ENCODE peak calls at places on chromosomes 13 and 19, in four cellular contexts. B is A549, Z is GM12878, T is SK-N-SH. D is an unnamed sample.

GRCh38 chr19:49857061-49857833 is 6.3 kb downstream of the PTOV1 start:
- DNase-seq in B (no peak), Z (no peak), T (peak), D (no peak)

GRCh38 chr19:35266904-35267817 is 1.6 kb upstream of the USF2 start:
- DNase-seq in B (peak), T (peak), Z (no peak), D (no peak)

GRCh38 chr19:48991823-48992570 is 1.1 kb downstream of the GYS1 start:
- DNase-seq in B (peak), T (peak), Z (no peak), D (no peak)

GRCh38 chr19:782195-783043 is 14.8 kb upstream of the PTBP1 start:
- DNase-seq in B (peak), Z (no peak), T (no peak), D (peak)

GRCh38 chr13:108342369-108343289 is 73.1 kb downstream of the TNFSF13B start:
- DNase-seq in B (peak), Z (peak), T (peak), D (peak)

GRCh38 chr19:5269279-5269678 is 71.3 kb downstream of the PTPRS start:
- DNase-seq in T (no peak), B (no peak), Z (no peak), D (no peak)

GRCh38 chr19:11421607-11422098 is 2.5 kb upstream of the RGL3 start:
- DNase-seq in T (peak), B (no peak), Z (no peak), D (no peak)

GRCh38 chr19:55674459-55674840 is 576 bp upstream of the EPN1 start:
- DNase-seq in B (no peak), Z (no peak), T (no peak), D (no peak)

GRCh38 chr13:97696921-97697320 is 256.6 kb upstream of the IPO5 start:
- DNase-seq in B (no peak), Z (no peak), T (no peak), D (no peak)

GRCh38 chr19:17977073-17977472 is 10.2 kb downstream of the KCNN1 start:
- DNase-seq in Z (no peak), B (no peak), T (no peak), D (no peak)

GRCh38 chr13:99821741-99822140 is 149.8 kb downstream of the ZIC5 start:
- DNase-seq in T (no peak), Z (no peak), B (no peak), D (no peak)

GRCh38 chr13:92901739-92902138 is 324.9 kb upstream of the GPC6 start:
- DNase-seq in T (no peak), Z (no peak), B (no peak), D (no peak)

GRCh38 chr19:47226426-47227346 is 4.3 kb downstream of the BBC3 start:
- DNase-seq in B (peak), Z (peak), T (peak), D (peak)

GRCh38 chr13:85283408-85283807 is 515.8 kb downstream of the SLITRK6 start:
- DNase-seq in B (no peak), T (no peak), Z (no peak), D (no peak)

GRCh38 chr19:43439183-43440063 is 24.7 kb downstream of the TEX101 start:
- DNase-seq in T (no peak), Z (no peak), B (peak), D (peak)

GRCh38 chr19:16714702-16715294 is 4.8 kb upstream of the NWD1 start:
- DNase-seq in Z (peak), T (peak), B (no peak), D (peak)

GRCh38 chr19:2097330-2098327 is 914 bp downstream of the IZUMO4 start:
- DNase-seq in B (no peak), T (no peak), Z (no peak), D (no peak)

GRCh38 chr13:110186221-110186838 is 120.6 kb downstream of the COL4A1 start:
- DNase-seq in T (no peak), B (no peak), Z (no peak), D (no peak)

GRCh38 chr19:56670961-56671612 is 470 bp downstream of the ZNF835 start:
- DNase-seq in Z (no peak), T (no peak), B (no peak), D (no peak)

GRCh38 chr19:14517840-14518505 is at the start of gene DNAJB1:
- DNase-seq in B (peak), T (peak), Z (no peak), D (peak)

GRCh38 chr19:3005345-3005744 is 23.7 kb downstream of the TLE2 start:
- DNase-seq in B (no peak), Z (no peak), T (peak), D (no peak)

GRCh38 chr13:44273991-44274810 is 99.4 kb upstream of the SERP2 start:
- DNase-seq in B (no peak), T (no peak), Z (no peak), D (no peak)
- TF ChIP-seq PBX3 in B (no peak), T (no peak), Z (no peak), D (no peak)

DNA sequence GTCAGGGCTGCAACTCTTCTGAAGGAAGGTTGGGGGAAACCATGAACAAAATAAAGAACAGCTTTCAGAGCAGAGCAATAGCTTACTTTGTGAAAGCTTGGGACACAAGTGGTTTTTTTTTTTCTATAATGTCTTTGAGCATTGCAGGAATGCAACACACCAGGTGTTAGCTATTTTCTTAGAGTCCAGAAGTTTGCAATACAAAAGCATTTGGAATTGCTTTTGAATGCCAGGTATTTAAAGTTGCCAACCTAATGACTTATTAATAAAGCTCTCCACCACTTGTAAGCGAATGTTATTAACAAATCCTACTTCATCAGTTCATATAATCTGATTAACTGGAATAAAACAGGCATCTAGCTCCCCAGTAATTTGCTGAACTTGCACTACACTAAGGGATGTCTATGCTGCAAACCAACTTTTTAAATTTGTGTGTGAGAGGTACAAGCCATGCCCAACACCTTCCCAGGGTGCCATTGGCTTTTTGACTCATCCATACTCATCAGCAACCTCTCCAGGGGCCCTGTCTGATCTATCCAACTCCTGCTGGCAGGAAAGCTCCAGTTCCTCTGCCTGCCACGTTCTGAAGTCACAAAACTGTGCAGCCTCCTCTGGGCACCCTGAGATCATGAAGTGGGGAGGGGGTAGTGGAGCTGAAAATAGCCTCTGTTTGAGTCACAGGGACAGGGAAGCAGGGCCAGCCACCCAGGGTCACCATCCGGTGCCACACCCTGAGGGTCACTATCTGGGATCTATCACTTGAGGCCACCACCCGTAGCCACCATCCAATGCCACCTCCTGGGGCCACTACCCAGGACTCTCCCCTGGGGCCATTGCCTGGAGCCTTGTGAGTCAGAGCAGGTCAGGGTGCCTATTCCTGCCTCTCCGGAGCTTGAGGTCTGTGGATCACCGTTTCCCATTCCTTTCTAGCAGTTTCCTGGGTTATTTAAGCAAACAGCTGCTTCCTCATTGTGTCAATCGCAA is 172.3 kb downstream of the NUFIP1 start:
- DNase-seq in T (no peak), Z (no peak), B (peak), D (no peak)
- TF ChIP-seq USF2 in T (no peak), Z (no peak), B (no peak), D (no peak)

GRCh38 chr13:32883501-32883900 is 132.7 kb upstream of the KL start:
- DNase-seq in Z (no peak), B (no peak), T (peak), D (no peak)
- TF ChIP-seq PBX3 in Z (no peak), B (no peak), T (no peak), D (no peak)

GRCh38 chr13:23670793-23671192 is 100.6 kb downstream of the TNFRSF19 start:
- DNase-seq in Z (no peak), T (no peak), B (no peak), D (no peak)

GRCh38 chr13:23671367-23671766 is 101.2 kb downstream of the TNFRSF19 start:
- DNase-seq in B (no peak), Z (no peak), T (no peak), D (no peak)

GRCh38 chr13:23673354-23673753 is 103.1 kb downstream of the TNFRSF19 start:
- DNase-seq in T (no peak), Z (no peak), B (no peak), D (no peak)

GRCh38 chr13:23672616-23673015 is 102.4 kb downstream of the TNFRSF19 start:
- DNase-seq in Z (no peak), T (no peak), B (no peak), D (no peak)

DNA sequence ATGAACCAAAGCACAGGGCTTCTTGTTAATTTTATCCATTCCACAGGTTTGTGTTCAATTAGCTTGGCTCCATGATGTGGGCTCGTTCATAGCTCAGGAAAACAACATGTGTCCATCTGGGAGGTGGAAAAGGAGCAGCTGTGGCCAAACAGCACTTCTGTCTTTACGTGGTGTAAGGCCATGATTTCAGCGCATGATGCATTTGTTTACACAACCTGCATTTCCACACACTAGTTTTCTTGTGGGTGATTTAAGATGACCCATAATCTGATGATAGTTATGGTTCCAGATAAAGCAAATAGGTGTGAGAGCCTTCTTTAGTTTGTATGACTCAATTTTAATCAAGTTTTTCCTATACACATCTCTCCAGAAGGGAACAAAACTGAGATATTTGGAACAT is 101.7 kb downstream of the TNFRSF19 start:
- DNase-seq in Z (no peak), T (no peak), B (no peak), D (no peak)
- TF ChIP-seq USF2 in Z (no peak), T (no peak), B (no peak), D (no peak)

GRCh38 chr19:57934820-57935665 is at the start of gene ZNF418:
- DNase-seq in B (peak), T (no peak), Z (peak), D (no peak)
- TF ChIP-seq PBX3 in B (peak), T (no peak), Z (peak), D (no peak)

DNA sequence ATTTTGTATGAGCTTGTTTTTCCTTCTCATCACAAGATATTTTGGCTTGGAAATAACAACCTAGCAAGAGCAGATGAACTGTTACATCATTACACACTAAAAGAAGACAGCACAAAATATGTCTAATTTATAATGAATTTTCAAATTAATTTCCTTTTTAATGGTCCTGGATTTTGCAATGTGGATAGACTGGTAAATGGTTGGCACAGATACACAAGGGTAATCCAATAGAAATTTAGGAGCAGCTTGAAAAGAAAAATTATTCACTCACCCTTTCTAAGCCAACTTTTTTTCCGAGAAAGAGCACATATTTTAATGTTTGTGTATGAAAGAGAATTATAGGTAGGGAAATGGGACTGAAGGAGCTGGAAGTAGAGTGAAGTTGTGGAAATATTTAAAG is 225.0 kb downstream of the EFNB2 start:
- DNase-seq in Z (no peak), B (no peak), T (no peak), D (no peak)
- TF ChIP-seq USF2 in Z (no peak), B (no peak), T (no peak), D (no peak)